ENCODE peak calls at places on chromosomes 1 and 21, in four cellular contexts. D is stomach, R is K562, L is ovary. V is an unnamed sample.

GRCh38 chr1:112457241-112457640 is 51.5 kb upstream of the WNT2B start:
- DNase-seq in D (no peak), R (no peak), L (no peak), V (no peak)

GRCh38 chr21:41366522-41367151 is 4.8 kb downstream of the MX2 start:
- DNase-seq in D (peak), R (peak), L (no peak), V (peak)

GRCh38 chr1:111351700-111352099 is 61.0 kb downstream of the CHIA start:
- DNase-seq in D (no peak), R (no peak), L (no peak), V (no peak)

GRCh38 chr1:73899311-73899710 is 298.7 kb downstream of the LRRIQ3 start:
- DNase-seq in D (no peak), R (no peak), L (no peak), V (no peak)

GRCh38 chr1:163170331-163170730 is 32.4 kb downstream of the RGS5 start:
- DNase-seq in D (no peak), R (no peak), L (no peak), V (no peak)

GRCh38 chr1:55402117-55402516 is 187.0 kb upstream of the USP24 start:
- DNase-seq in D (no peak), R (no peak), L (no peak), V (no peak)

GRCh38 chr1:31811605-31812004 is 4.2 kb downstream of the SPOCD1 start:
- DNase-seq in D (no peak), R (no peak), L (no peak), V (no peak)

GRCh38 chr1:206794294-206794908 is 22.1 kb upstream of the IL10 start:
- DNase-seq in D (no peak), R (no peak), L (no peak), V (no peak)

GRCh38 chr1:46005594-46005993 is 126.8 kb downstream of the PIK3R3 start:
- DNase-seq in D (no peak), R (no peak), L (no peak), V (no peak)

GRCh38 chr1:203492486-203493130 is 1.3 kb upstream of the OPTC start:
- DNase-seq in D (no peak), R (no peak), L (no peak), V (no peak)

GRCh38 chr1:117562581-117563491 is 43.0 kb upstream of the TENT5C start:
- DNase-seq in D (peak), R (no peak), L (no peak), V (peak)

GRCh38 chr1:185054365-185055060 is 9.2 kb downstream of the RNF2 start:
- DNase-seq in D (no peak), R (no peak), L (no peak), V (no peak)

GRCh38 chr1:22645936-22646335 is 2.5 kb downstream of the C1QC start:
- DNase-seq in D (no peak), R (no peak), L (no peak), V (no peak)

GRCh38 chr1:208252126-208252853 is 8.1 kb upstream of the PLXNA2 start:
- DNase-seq in D (no peak), R (peak), L (peak), V (no peak)

GRCh38 chr1:98331232-98331631 is 330.3 kb upstream of the SNX7 start:
- DNase-seq in D (no peak), R (no peak), L (no peak), V (no peak)

GRCh38 chr1:167499657-167500056 is 18.7 kb downstream of the CD247 start:
- DNase-seq in D (no peak), R (no peak), L (no peak), V (no peak)

GRCh38 chr1:1237874-1238701 is 6.1 kb downstream of the B3GALT6 start:
- DNase-seq in D (no peak), R (no peak), L (no peak), V (no peak)

GRCh38 chr1:210709694-210710093 is 381.0 kb downstream of the HHAT start:
- DNase-seq in D (no peak), R (no peak), L (no peak), V (no peak)

GRCh38 chr1:73401666-73402065 is 796.3 kb downstream of the LRRIQ3 start:
- DNase-seq in D (no peak), R (no peak), L (no peak), V (no peak)

GRCh38 chr1:12555411-12556367 is 62.3 kb downstream of the DHRS3 start:
- DNase-seq in D (no peak), R (no peak), L (peak), V (no peak)

GRCh38 chr1:40362699-40363098 is 10.8 kb upstream of the SMAP2 start:
- DNase-seq in D (no peak), R (no peak), L (no peak), V (no peak)

GRCh38 chr1:16677552-16678423 is 11.0 kb upstream of the RNU1-3 start:
- DNase-seq in D (no peak), R (peak), L (peak), V (no peak)

GRCh38 chr1:49052102-49052501 is 275.4 kb upstream of the BEND5 start:
- DNase-seq in D (no peak), R (no peak), L (no peak), V (no peak)

GRCh38 chr1:3495776-3496745 is 41.6 kb downstream of the ARHGEF16 start:
- DNase-seq in D (no peak), R (no peak), L (no peak), V (no peak)

GRCh38 chr1:43315481-43315880 is 14.7 kb downstream of the TIE1 start:
- DNase-seq in D (no peak), R (no peak), L (no peak), V (no peak)

GRCh38 chr1:24155011-24155782 is 12.3 kb upstream of the IL22RA1 start:
- DNase-seq in D (peak), R (peak), L (no peak), V (peak)

GRCh38 chr1:99465176-99465900 is 180.6 kb upstream of the PALMD start:
- DNase-seq in D (no peak), R (no peak), L (no peak), V (no peak)

GRCh38 chr1:153515504-153516394 is 20.0 kb downstream of the S100A6 start:
- DNase-seq in D (peak), R (peak), L (no peak), V (peak)

GRCh38 chr1:7656821-7657220 is 114.3 kb upstream of the VAMP3 start:
- DNase-seq in D (no peak), R (no peak), L (no peak), V (no peak)

GRCh38 chr1:150567341-150567716 is 12.1 kb downstream of the MCL1 start:
- DNase-seq in D (no peak), R (no peak), L (no peak), V (no peak)

GRCh38 chr21:28207776-28208175 is 784.9 kb downstream of the LTN1 start:
- DNase-seq in D (no peak), R (no peak), L (no peak), V (no peak)

GRCh38 chr1:68384321-68384813 is 65.4 kb downstream of the RPE65 start:
- DNase-seq in D (no peak), R (peak), L (no peak), V (no peak)

GRCh38 chr1:206587904-206588303 is 24.4 kb downstream of the EIF2D start:
- DNase-seq in D (no peak), R (no peak), L (no peak), V (no peak)

GRCh38 chr1:44832068-44832700 is 10.9 kb downstream of the PTCH2 start:
- DNase-seq in D (no peak), R (peak), L (peak), V (no peak)

GRCh38 chr1:1128454-1129139 is 12.7 kb upstream of the C1orf159 start:
- DNase-seq in D (peak), R (no peak), L (no peak), V (no peak)

GRCh38 chr1:118136511-118136937 is 48.5 kb downstream of the SPAG17 start:
- DNase-seq in D (no peak), R (no peak), L (no peak), V (no peak)

GRCh38 chr1:68213843-68214242 is 18.5 kb downstream of the WLS start:
- DNase-seq in D (peak), R (no peak), L (peak), V (peak)

GRCh38 chr1:225627304-225627947 is 25.5 kb downstream of the ENAH start:
- DNase-seq in D (peak), R (no peak), L (no peak), V (no peak)